ENCODE peak calls at places on chromosomes 7 and 10, in seven cellular contexts. One of them, this sample, is unnamed.

GRCh38 chr7:128265906-128266300 is 24.8 kb downstream of the LEP start:
- DNase-seq in GM19239: no peak
- DNase-seq in activated naive CD8-positive, alpha-beta T cell treated with anti-CD3 and anti-CD28 coated beads, Interleukin-2, amount 50 U/mL, for 16 hours: no peak
- DNase-seq in kidney glomerular epithelial cell: no peak
- DNase-seq in activated naive CD4-positive, alpha-beta T cell treated with anti-CD3 and anti-CD28 coated beads, Interleukin-2, amount 50 U/mL, for 16 hours: no peak
- DNase-seq in sciatic nerve: no peak
- DNase-seq in GF-D8: no peak
- DNase-seq in this sample: no peak

GRCh38 chr7:73799282-73800141 is 29.4 kb upstream of the CLDN3 start:
- DNase-seq in activated naive CD8-positive, alpha-beta T cell treated with anti-CD3 and anti-CD28 coated beads, Interleukin-2, amount 50 U/mL, for 16 hours: no peak
- DNase-seq in kidney glomerular epithelial cell: no peak
- DNase-seq in activated naive CD4-positive, alpha-beta T cell treated with anti-CD3 and anti-CD28 coated beads, Interleukin-2, amount 50 U/mL, for 16 hours: no peak
- DNase-seq in sciatic nerve: peak
- DNase-seq in GM19239: no peak
- DNase-seq in GF-D8: no peak
- DNase-seq in this sample: peak

GRCh38 chr7:84901366-84901765 is 285.5 kb downstream of the SEMA3D start:
- DNase-seq in sciatic nerve: no peak
- DNase-seq in GM19239: no peak
- DNase-seq in GF-D8: no peak
- DNase-seq in kidney glomerular epithelial cell: no peak
- DNase-seq in activated naive CD4-positive, alpha-beta T cell treated with anti-CD3 and anti-CD28 coated beads, Interleukin-2, amount 50 U/mL, for 16 hours: no peak
- DNase-seq in activated naive CD8-positive, alpha-beta T cell treated with anti-CD3 and anti-CD28 coated beads, Interleukin-2, amount 50 U/mL, for 16 hours: no peak
- DNase-seq in this sample: no peak

GRCh38 chr7:66198461-66198860 is 6.7 kb upstream of the TPST1 start:
- DNase-seq in activated naive CD4-positive, alpha-beta T cell treated with anti-CD3 and anti-CD28 coated beads, Interleukin-2, amount 50 U/mL, for 16 hours: no peak
- DNase-seq in activated naive CD8-positive, alpha-beta T cell treated with anti-CD3 and anti-CD28 coated beads, Interleukin-2, amount 50 U/mL, for 16 hours: no peak
- DNase-seq in sciatic nerve: no peak
- DNase-seq in GM19239: no peak
- DNase-seq in kidney glomerular epithelial cell: no peak
- DNase-seq in GF-D8: no peak
- DNase-seq in this sample: no peak

GRCh38 chr10:7445474-7446135 is 34.8 kb upstream of the SFMBT2 start:
- DNase-seq in GF-D8: no peak
- DNase-seq in activated naive CD8-positive, alpha-beta T cell treated with anti-CD3 and anti-CD28 coated beads, Interleukin-2, amount 50 U/mL, for 16 hours: no peak
- DNase-seq in kidney glomerular epithelial cell: no peak
- DNase-seq in activated naive CD4-positive, alpha-beta T cell treated with anti-CD3 and anti-CD28 coated beads, Interleukin-2, amount 50 U/mL, for 16 hours: no peak
- DNase-seq in GM19239: no peak
- DNase-seq in sciatic nerve: no peak
- DNase-seq in this sample: no peak

GRCh38 chr10:119330342-119330741 is 123.0 kb downstream of the GRK5 start:
- DNase-seq in activated naive CD4-positive, alpha-beta T cell treated with anti-CD3 and anti-CD28 coated beads, Interleukin-2, amount 50 U/mL, for 16 hours: no peak
- DNase-seq in GF-D8: no peak
- DNase-seq in activated naive CD8-positive, alpha-beta T cell treated with anti-CD3 and anti-CD28 coated beads, Interleukin-2, amount 50 U/mL, for 16 hours: no peak
- DNase-seq in GM19239: no peak
- DNase-seq in kidney glomerular epithelial cell: no peak
- DNase-seq in sciatic nerve: no peak
- DNase-seq in this sample: no peak

GRCh38 chr7:44213206-44213871 is 12.6 kb downstream of the YKT6 start:
- DNase-seq in GF-D8: no peak
- DNase-seq in kidney glomerular epithelial cell: no peak
- DNase-seq in activated naive CD8-positive, alpha-beta T cell treated with anti-CD3 and anti-CD28 coated beads, Interleukin-2, amount 50 U/mL, for 16 hours: no peak
- DNase-seq in activated naive CD4-positive, alpha-beta T cell treated with anti-CD3 and anti-CD28 coated beads, Interleukin-2, amount 50 U/mL, for 16 hours: peak
- DNase-seq in sciatic nerve: peak
- DNase-seq in GM19239: no peak
- DNase-seq in this sample: no peak

GRCh38 chr7:27180431-27181175 is 4.4 kb downstream of the HOXA11 start:
- DNase-seq in GM19239: no peak
- DNase-seq in activated naive CD8-positive, alpha-beta T cell treated with anti-CD3 and anti-CD28 coated beads, Interleukin-2, amount 50 U/mL, for 16 hours: no peak
- DNase-seq in activated naive CD4-positive, alpha-beta T cell treated with anti-CD3 and anti-CD28 coated beads, Interleukin-2, amount 50 U/mL, for 16 hours: peak
- DNase-seq in kidney glomerular epithelial cell: no peak
- DNase-seq in sciatic nerve: peak
- DNase-seq in GF-D8: no peak
- DNase-seq in this sample: no peak

GRCh38 chr10:121462955-121463354 is 135.3 kb downstream of the FGFR2 start:
- DNase-seq in kidney glomerular epithelial cell: no peak
- DNase-seq in activated naive CD8-positive, alpha-beta T cell treated with anti-CD3 and anti-CD28 coated beads, Interleukin-2, amount 50 U/mL, for 16 hours: no peak
- DNase-seq in GM19239: no peak
- DNase-seq in GF-D8: no peak
- DNase-seq in sciatic nerve: no peak
- DNase-seq in activated naive CD4-positive, alpha-beta T cell treated with anti-CD3 and anti-CD28 coated beads, Interleukin-2, amount 50 U/mL, for 16 hours: no peak
- DNase-seq in this sample: no peak

GRCh38 chr10:12656518-12657142 is 307.3 kb downstream of the CAMK1D start:
- DNase-seq in kidney glomerular epithelial cell: peak
- DNase-seq in activated naive CD8-positive, alpha-beta T cell treated with anti-CD3 and anti-CD28 coated beads, Interleukin-2, amount 50 U/mL, for 16 hours: no peak
- DNase-seq in sciatic nerve: no peak
- DNase-seq in GM19239: peak
- DNase-seq in GF-D8: peak
- DNase-seq in activated naive CD4-positive, alpha-beta T cell treated with anti-CD3 and anti-CD28 coated beads, Interleukin-2, amount 50 U/mL, for 16 hours: no peak
- DNase-seq in this sample: peak

GRCh38 chr10:20598590-20598989 is 298.5 kb downstream of the NEBL start:
- DNase-seq in kidney glomerular epithelial cell: peak
- DNase-seq in sciatic nerve: no peak
- DNase-seq in activated naive CD4-positive, alpha-beta T cell treated with anti-CD3 and anti-CD28 coated beads, Interleukin-2, amount 50 U/mL, for 16 hours: no peak
- DNase-seq in activated naive CD8-positive, alpha-beta T cell treated with anti-CD3 and anti-CD28 coated beads, Interleukin-2, amount 50 U/mL, for 16 hours: no peak
- DNase-seq in GF-D8: no peak
- DNase-seq in GM19239: no peak
- DNase-seq in this sample: peak

GRCh38 chr7:107118109-107118900 is 50.5 kb upstream of the HBP1 start:
- DNase-seq in kidney glomerular epithelial cell: peak
- DNase-seq in GM19239: no peak
- DNase-seq in sciatic nerve: no peak
- DNase-seq in activated naive CD4-positive, alpha-beta T cell treated with anti-CD3 and anti-CD28 coated beads, Interleukin-2, amount 50 U/mL, for 16 hours: no peak
- DNase-seq in activated naive CD8-positive, alpha-beta T cell treated with anti-CD3 and anti-CD28 coated beads, Interleukin-2, amount 50 U/mL, for 16 hours: no peak
- DNase-seq in GF-D8: no peak
- DNase-seq in this sample: no peak

GRCh38 chr7:37046680-37047079 is 322.4 kb upstream of the AOAH start:
- DNase-seq in GM19239: no peak
- DNase-seq in kidney glomerular epithelial cell: no peak
- DNase-seq in sciatic nerve: no peak
- DNase-seq in GF-D8: no peak
- DNase-seq in activated naive CD4-positive, alpha-beta T cell treated with anti-CD3 and anti-CD28 coated beads, Interleukin-2, amount 50 U/mL, for 16 hours: no peak
- DNase-seq in activated naive CD8-positive, alpha-beta T cell treated with anti-CD3 and anti-CD28 coated beads, Interleukin-2, amount 50 U/mL, for 16 hours: no peak
- DNase-seq in this sample: no peak

GRCh38 chr10:70914316-70914864 is 26.0 kb upstream of the PCBD1 start:
- DNase-seq in kidney glomerular epithelial cell: no peak
- DNase-seq in GF-D8: no peak
- DNase-seq in activated naive CD4-positive, alpha-beta T cell treated with anti-CD3 and anti-CD28 coated beads, Interleukin-2, amount 50 U/mL, for 16 hours: no peak
- DNase-seq in sciatic nerve: no peak
- DNase-seq in activated naive CD8-positive, alpha-beta T cell treated with anti-CD3 and anti-CD28 coated beads, Interleukin-2, amount 50 U/mL, for 16 hours: no peak
- DNase-seq in GM19239: no peak
- DNase-seq in this sample: no peak

GRCh38 chr7:21028186-21028989 is 241.7 kb upstream of the SP8 start:
- DNase-seq in GF-D8: no peak
- DNase-seq in kidney glomerular epithelial cell: peak
- DNase-seq in sciatic nerve: no peak
- DNase-seq in GM19239: no peak
- DNase-seq in activated naive CD8-positive, alpha-beta T cell treated with anti-CD3 and anti-CD28 coated beads, Interleukin-2, amount 50 U/mL, for 16 hours: no peak
- DNase-seq in activated naive CD4-positive, alpha-beta T cell treated with anti-CD3 and anti-CD28 coated beads, Interleukin-2, amount 50 U/mL, for 16 hours: no peak
- DNase-seq in this sample: peak

GRCh38 chr10:21953585-21954057 is 49.9 kb downstream of the DNAJC1 start:
- DNase-seq in activated naive CD8-positive, alpha-beta T cell treated with anti-CD3 and anti-CD28 coated beads, Interleukin-2, amount 50 U/mL, for 16 hours: no peak
- DNase-seq in activated naive CD4-positive, alpha-beta T cell treated with anti-CD3 and anti-CD28 coated beads, Interleukin-2, amount 50 U/mL, for 16 hours: no peak
- DNase-seq in GF-D8: peak
- DNase-seq in kidney glomerular epithelial cell: peak
- DNase-seq in GM19239: peak
- DNase-seq in sciatic nerve: no peak
- DNase-seq in this sample: peak

GRCh38 chr7:36278767-36279171 is 110.9 kb upstream of the ANLN start:
- DNase-seq in activated naive CD8-positive, alpha-beta T cell treated with anti-CD3 and anti-CD28 coated beads, Interleukin-2, amount 50 U/mL, for 16 hours: no peak
- DNase-seq in sciatic nerve: no peak
- DNase-seq in activated naive CD4-positive, alpha-beta T cell treated with anti-CD3 and anti-CD28 coated beads, Interleukin-2, amount 50 U/mL, for 16 hours: no peak
- DNase-seq in GM19239: no peak
- DNase-seq in kidney glomerular epithelial cell: peak
- DNase-seq in GF-D8: no peak
- DNase-seq in this sample: no peak

GRCh38 chr7:102988631-102989030 is 75.8 kb downstream of the LRRC17 start:
- DNase-seq in activated naive CD8-positive, alpha-beta T cell treated with anti-CD3 and anti-CD28 coated beads, Interleukin-2, amount 50 U/mL, for 16 hours: no peak
- DNase-seq in sciatic nerve: no peak
- DNase-seq in activated naive CD4-positive, alpha-beta T cell treated with anti-CD3 and anti-CD28 coated beads, Interleukin-2, amount 50 U/mL, for 16 hours: no peak
- DNase-seq in GM19239: no peak
- DNase-seq in GF-D8: no peak
- DNase-seq in kidney glomerular epithelial cell: no peak
- DNase-seq in this sample: no peak

GRCh38 chr7:33143996-33144718 is 14.8 kb downstream of the BBS9 start:
- DNase-seq in sciatic nerve: no peak
- DNase-seq in GM19239: no peak
- DNase-seq in activated naive CD4-positive, alpha-beta T cell treated with anti-CD3 and anti-CD28 coated beads, Interleukin-2, amount 50 U/mL, for 16 hours: no peak
- DNase-seq in activated naive CD8-positive, alpha-beta T cell treated with anti-CD3 and anti-CD28 coated beads, Interleukin-2, amount 50 U/mL, for 16 hours: no peak
- DNase-seq in kidney glomerular epithelial cell: peak
- DNase-seq in GF-D8: no peak
- DNase-seq in this sample: no peak